ENCODE peak calls at places on chromosomes 13 and 19, in four cellular contexts. U, Y, I and B are unnamed samples. For H3K9me3, the result is how much of the 10 kb centered on the place peaks cover.

GRCh38 chr19:21396893-21397572 is at the start of gene ZNF493:
- DNase-seq in U (peak), Y (peak), I (peak), B (peak)

GRCh38 chr13:41458187-41458938 is 1.0 kb downstream of the RGCC start:
- DNase-seq in U (peak), I (peak), Y (peak), B (no peak)

GRCh38 chr19:4414144-4414799 is 11.8 kb downstream of the CHAF1A start:
- DNase-seq in Y (peak), U (no peak), I (no peak), B (no peak)

GRCh38 chr19:17624314-17624991 is 63.7 kb downstream of the UNC13A start:
- DNase-seq in I (no peak), Y (no peak), U (no peak), B (no peak)

GRCh38 chr19:17932485-17933338 is at the start of gene CCDC124:
- DNase-seq in Y (peak), U (peak), I (peak), B (peak)

GRCh38 chr13:33626407-33626806 is 191.5 kb upstream of the RFC3 start:
- DNase-seq in I (no peak), U (no peak), Y (no peak), B (no peak)

GRCh38 chr13:112842931-112843391 is 126.1 kb upstream of the MCF2L start:
- DNase-seq in Y (no peak), I (no peak), U (no peak), B (no peak)

GRCh38 chr19:3275068-3275582 is 50.7 kb downstream of the CELF5 start:
- DNase-seq in U (no peak), I (no peak), Y (no peak), B (peak)

GRCh38 chr13:98810746-98811145 is 58.3 kb upstream of the SLC15A1 start:
- DNase-seq in I (no peak), Y (no peak), U (no peak), B (no peak)

GRCh38 chr13:99980201-99981114 is 1.1 kb upstream of the ZIC2 start:
- DNase-seq in U (peak), Y (peak), I (peak), B (no peak)

GRCh38 chr13:76161143-76161542 is 525.0 kb downstream of the LMO7 start:
- DNase-seq in Y (peak), U (no peak), I (peak), B (no peak)

GRCh38 chr13:76868451-76868850 is 17.8 kb downstream of the KCTD12 start:
- DNase-seq in I (no peak), Y (no peak), U (no peak), B (no peak)

GRCh38 chr19:51114087-51114714 is 6.0 kb upstream of the CTU1 start:
- DNase-seq in U (no peak), I (no peak), Y (no peak), B (peak)

GRCh38 chr19:1492474-1493006 is 1.6 kb downstream of the REEP6 start:
- DNase-seq in I (no peak), Y (no peak), U (no peak), B (no peak)

GRCh38 chr19:18865106-18865972 is 30.6 kb downstream of the CERS1 start:
- DNase-seq in I (no peak), Y (no peak), U (no peak), B (no peak)

GRCh38 chr19:53992211-53992610 is 774 bp downstream of the CACNG6 start:
- DNase-seq in U (no peak), I (no peak), Y (no peak), B (no peak)

GRCh38 chr13:97335488-97336134 is 98.4 kb upstream of the RAP2A start:
- DNase-seq in Y (no peak), U (no peak), I (no peak), B (no peak)

GRCh38 chr13:89066868-89067466 is 1395.8 kb downstream of the SLITRK5 start:
- DNase-seq in U (peak), Y (peak), I (no peak), B (no peak)

GRCh38 chr19:36140289-36141038 is 598 bp downstream of the CAPNS1 start:
- DNase-seq in U (peak), Y (peak), I (peak), B (no peak)

GRCh38 chr13:24502567-24503375 is 9.8 kb downstream of the PARP4 start:
- DNase-seq in I (peak), Y (peak), U (peak), B (no peak)

GRCh38 chr19:28864577-28865042 is 348.3 kb downstream of the UQCRFS1 start:
- DNase-seq in I (peak), U (peak), Y (peak), B (no peak)

GRCh38 chr19:12774588-12775555 is at the start of gene HOOK2:
- DNase-seq in I (no peak), Y (no peak), U (peak), B (peak)

GRCh38 chr19:6223461-6224307 is 56.1 kb downstream of the MLLT1 start:
- DNase-seq in I (no peak), U (no peak), Y (no peak), B (no peak)

GRCh38 chr19:33868076-33868735 is 71.5 kb downstream of the KCTD15 start:
- DNase-seq in I (no peak), Y (no peak), U (no peak), B (no peak)

GRCh38 chr13:109645831-109646230 is 140.6 kb downstream of the IRS2 start:
- DNase-seq in Y (no peak), U (no peak), I (no peak), B (no peak)
- H3K4me3 ChIP-seq in Y (no peak), U (no peak), I (no peak), B (no peak)

DNA sequence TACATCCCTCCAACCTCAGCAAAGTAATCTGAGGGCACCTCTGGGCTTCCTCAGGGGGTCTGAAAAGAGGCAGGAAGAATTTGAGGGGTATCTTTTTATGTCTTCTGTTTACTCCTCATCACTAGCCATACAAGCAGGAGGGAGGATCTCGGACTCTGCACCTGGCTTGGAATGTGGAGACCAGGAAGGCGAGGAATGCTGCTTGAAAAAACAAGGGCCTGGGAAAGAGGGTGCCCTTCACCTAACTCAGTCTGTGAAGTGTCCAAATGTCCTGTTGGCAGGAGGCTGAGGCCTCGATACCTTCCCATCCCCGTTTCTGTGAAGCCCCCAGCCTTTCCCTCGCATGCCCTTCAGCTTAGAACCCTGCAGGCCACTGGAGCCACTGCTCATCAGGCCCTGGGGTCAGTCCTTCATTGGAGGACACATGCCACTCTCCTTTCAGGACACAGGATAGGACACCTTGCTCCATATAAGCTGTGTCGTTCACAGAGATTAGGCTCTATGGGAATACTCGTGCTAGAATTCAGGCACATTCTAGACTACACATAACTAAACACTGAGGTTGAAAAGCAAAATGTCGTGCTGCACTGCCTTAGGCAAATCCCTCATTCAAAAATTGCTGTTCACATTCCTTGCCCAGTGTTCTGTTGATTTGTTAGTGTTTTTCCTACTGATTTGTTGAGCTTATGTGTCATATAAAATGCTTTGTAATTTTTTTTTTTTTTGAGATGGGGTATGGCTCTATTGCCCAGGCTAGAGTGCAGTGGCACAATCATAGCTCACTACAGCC is 49.7 kb downstream of the ESD start:
- DNase-seq in I (no peak), Y (no peak), U (no peak), B (no peak)
- H3K9me3 ChIP-seq in I (under half), Y (under half), U (under half), B (under half)

DNA sequence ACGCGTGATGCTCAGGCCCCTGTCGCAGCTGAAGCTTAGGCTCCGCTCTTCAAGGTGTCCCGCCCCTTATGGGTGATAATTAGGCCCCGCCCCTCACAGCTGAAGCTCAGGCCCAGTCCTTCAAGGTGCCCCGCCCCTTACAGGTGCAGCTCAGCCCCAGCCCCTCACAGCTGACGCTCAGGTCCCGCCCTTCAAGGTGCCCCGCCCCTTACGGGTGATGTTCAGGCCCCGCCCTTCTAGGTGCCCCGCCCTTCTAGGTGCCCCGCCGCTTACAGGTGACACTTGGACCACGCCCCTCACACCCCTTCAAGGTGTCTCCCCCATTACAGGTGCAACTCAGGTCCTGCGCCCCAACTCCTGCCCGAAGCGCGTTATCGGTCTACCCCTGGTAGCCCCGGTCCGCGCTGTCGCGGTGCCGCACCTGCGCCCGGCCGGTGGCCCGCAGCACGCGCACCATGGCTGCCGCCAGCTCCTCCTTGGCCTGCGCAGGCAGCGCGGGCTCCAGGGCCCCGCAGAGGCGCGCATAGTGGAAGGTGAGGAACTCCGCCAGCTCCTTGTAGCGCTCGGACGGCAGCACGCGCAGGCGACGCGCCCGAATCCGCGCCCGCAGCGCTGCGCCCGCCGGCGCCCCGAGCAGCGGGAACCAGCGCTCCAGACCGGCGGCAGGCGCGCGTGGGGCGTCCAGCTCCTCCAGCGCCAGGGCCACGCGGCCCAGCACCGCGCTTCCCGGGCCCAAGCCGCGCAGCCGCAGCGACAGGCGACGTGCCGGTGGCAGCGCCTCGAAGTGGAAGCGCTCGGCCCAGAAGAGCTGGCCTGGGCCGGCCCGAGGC is 7.3 kb downstream of the RASAL3 start:
- DNase-seq in U (no peak), Y (no peak), I (no peak), B (no peak)
- H3K4me3 ChIP-seq in U (peak), Y (no peak), I (peak), B (no peak)

DNA sequence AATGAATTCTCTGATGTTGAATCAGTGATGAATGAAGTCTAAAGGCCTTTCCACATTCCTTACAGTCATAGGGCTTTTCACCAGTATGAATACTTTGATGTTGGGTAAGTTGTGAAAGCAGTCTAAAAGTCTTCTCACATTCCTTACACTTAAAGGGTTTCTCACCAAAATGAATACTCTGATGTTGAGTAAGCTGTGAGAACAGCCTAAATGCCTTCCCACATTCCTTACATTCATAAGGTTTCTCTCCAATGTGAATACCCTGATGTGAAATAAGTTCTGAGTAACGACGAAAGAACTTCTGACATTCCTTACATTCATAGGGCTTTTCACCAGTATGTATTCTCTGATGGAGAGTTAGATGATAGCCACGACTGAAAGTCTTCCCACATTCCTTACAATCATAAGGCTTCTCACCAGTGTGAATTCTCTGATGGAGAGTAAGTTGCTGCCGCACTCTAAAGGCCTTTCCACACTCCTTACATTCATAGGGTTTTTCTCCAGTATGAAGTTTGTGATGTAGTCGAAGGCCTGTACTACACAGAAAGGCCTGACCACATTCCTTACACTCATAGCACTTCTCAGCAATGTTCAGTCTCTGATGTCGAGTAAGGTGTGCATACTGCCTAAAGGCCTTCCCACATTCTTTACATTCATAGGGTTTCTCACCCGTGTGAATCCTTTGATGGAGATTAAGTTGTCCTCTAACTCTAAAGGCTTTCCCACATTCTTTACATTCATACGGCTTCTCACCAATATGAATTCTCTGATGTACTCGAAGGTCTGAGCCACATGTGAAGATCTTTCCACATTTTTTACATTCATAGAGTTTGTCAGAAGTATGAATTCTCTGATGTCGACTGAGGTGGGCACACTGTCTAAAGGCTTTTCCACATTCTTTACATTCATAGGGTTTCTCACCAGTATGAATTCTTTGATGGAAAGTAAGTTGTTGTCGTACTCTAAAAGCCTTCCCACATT is 19.9 kb downstream of the ZFP30 start:
- DNase-seq in Y (no peak), I (no peak), U (no peak), B (no peak)
- H3K9me3 ChIP-seq in Y (half or more), I (half or more), U (half or more), B (half or more)